ENCODE peak calls at places on chromosomes 2 and 18, in ten cellular contexts. A is GM10248, P is AG10803, M is A549, X is cardiac fibroblast, J is mesothelial cell of epicardium, U is progenitor cell of endocrine pancreas, L is pancreas, I is AG09309, G is epithelial cell of esophagus. N is an unnamed sample.

GRCh38 chr2:241009191-241009590 is 10.8 kb downstream of the SNED1 start:
- DNase-seq in A (no peak), P (no peak), M (no peak), X (no peak), J (no peak), U (peak), L (peak), I (no peak), G (no peak), N (no peak)

GRCh38 chr2:70124983-70125480 is 37.8 kb downstream of the PCBP1 start:
- DNase-seq in A (peak), P (peak), M (peak), X (peak), J (peak), U (peak), L (peak), I (no peak), G (no peak), N (no peak)

GRCh38 chr2:12313445-12314118 is 403.2 kb upstream of the TRIB2 start:
- DNase-seq in A (no peak), P (no peak), M (no peak), X (peak), J (no peak), U (no peak), L (no peak), I (no peak), G (no peak), N (no peak)

GRCh38 chr2:28991021-28991420 is 9.9 kb downstream of the TOGARAM2 start:
- DNase-seq in A (no peak), P (peak), M (no peak), X (peak), J (no peak), U (no peak), L (no peak), I (peak), G (peak), N (no peak)

GRCh38 chr2:176527141-176527901 is 258.1 kb downstream of the MTX2 start:
- DNase-seq in A (no peak), P (peak), M (no peak), X (no peak), J (no peak), U (no peak), L (no peak), I (no peak), G (no peak), N (no peak)

GRCh38 chr2:158602027-158602426 is 145.3 kb downstream of the PKP4 start:
- DNase-seq in A (no peak), P (no peak), M (no peak), X (no peak), J (no peak), U (no peak), L (peak), I (no peak), G (peak), N (no peak)

GRCh38 chr2:209476367-209477191 is 52.7 kb downstream of the MAP2 start:
- DNase-seq in A (no peak), P (peak), M (peak), X (peak), J (no peak), U (no peak), L (peak), I (no peak), G (peak), N (peak)

GRCh38 chr2:240919161-240919781 is 13.1 kb downstream of the CROCC2 start:
- DNase-seq in A (no peak), P (no peak), M (no peak), X (no peak), J (no peak), U (peak), L (peak), I (no peak), G (no peak), N (no peak)

GRCh38 chr2:210086292-210086691 is 83.9 kb downstream of the RPE start:
- DNase-seq in A (no peak), P (peak), M (no peak), X (peak), J (no peak), U (no peak), L (no peak), I (no peak), G (peak), N (no peak)

GRCh38 chr2:230866704-230867561 is 2.2 kb downstream of the ITM2C start:
- DNase-seq in A (no peak), P (peak), M (no peak), X (peak), J (no peak), U (no peak), L (no peak), I (no peak), G (peak), N (no peak)

GRCh38 chr2:130768191-130768855 is 13.0 kb downstream of the AMER3 start:
- DNase-seq in A (no peak), P (no peak), M (no peak), X (no peak), J (no peak), U (no peak), L (no peak), I (no peak), G (no peak), N (no peak)

GRCh38 chr2:71513096-71513495 is 59.7 kb downstream of the DYSF start:
- DNase-seq in A (no peak), P (no peak), M (no peak), X (no peak), J (no peak), U (no peak), L (no peak), I (no peak), G (no peak), N (no peak)

GRCh38 chr18:10559566-10560456 is 34.0 kb downstream of the NAPG start:
- DNase-seq in A (peak), P (no peak), M (no peak), X (no peak), J (no peak), U (no peak), L (no peak), I (no peak), G (peak), N (no peak)

GRCh38 chr2:180474716-180475115 is 467.6 kb upstream of the CWC22 start:
- DNase-seq in A (no peak), P (no peak), M (no peak), X (no peak), J (no peak), U (no peak), L (no peak), I (no peak), G (no peak), N (no peak)

GRCh38 chr2:25187729-25188350 is 19.5 kb upstream of the POMC start:
- DNase-seq in A (no peak), P (no peak), M (no peak), X (no peak), J (no peak), U (no peak), L (no peak), I (no peak), G (no peak), N (no peak)

GRCh38 chr2:118169359-118170005 is 81.2 kb downstream of the INSIG2 start:
- DNase-seq in A (no peak), P (no peak), M (no peak), X (no peak), J (no peak), U (no peak), L (no peak), I (no peak), G (peak), N (no peak)
- TF ChIP-seq CTCF in A (no peak), P (no peak), M (no peak), X (no peak), J (no peak), U (no peak), L (no peak), I (no peak), G (no peak), N (no peak)

DNA sequence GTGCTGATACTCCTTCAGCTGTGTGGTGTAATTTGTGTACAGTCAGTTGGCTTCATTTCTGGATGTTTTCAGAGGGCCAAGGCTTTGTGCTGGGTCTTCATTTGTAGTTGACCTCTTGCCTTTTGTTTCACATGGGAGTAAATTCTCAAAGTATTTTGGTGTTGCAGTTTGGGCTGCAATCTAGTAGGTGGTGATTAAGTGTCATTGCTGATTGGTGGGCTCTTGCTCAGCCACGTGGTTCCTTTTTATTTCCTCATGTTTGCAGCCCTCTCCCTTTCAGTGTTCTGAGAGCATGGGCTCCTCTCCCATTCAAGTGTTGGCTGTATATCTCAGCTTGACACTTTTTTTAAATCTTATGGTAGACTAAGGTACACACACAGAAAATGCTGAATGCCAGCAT is 96.8 kb downstream of the SNTG2 start:
- DNase-seq in A (no peak), P (peak), M (peak), X (peak), J (no peak), U (no peak), L (no peak), I (no peak), G (no peak), N (no peak)
- TF ChIP-seq CTCF in A (no peak), P (peak), M (no peak), X (peak), J (no peak), U (no peak), L (no peak), I (no peak), G (no peak), N (no peak)

GRCh38 chr2:19369341-19369955 is 11.0 kb upstream of the OSR1 start:
- DNase-seq in A (no peak), P (peak), M (peak), X (peak), J (no peak), U (no peak), L (no peak), I (no peak), G (peak), N (no peak)
- TF ChIP-seq CTCF in A (no peak), P (peak), M (peak), X (peak), J (no peak), U (peak), L (no peak), I (peak), G (peak), N (peak)

DNA sequence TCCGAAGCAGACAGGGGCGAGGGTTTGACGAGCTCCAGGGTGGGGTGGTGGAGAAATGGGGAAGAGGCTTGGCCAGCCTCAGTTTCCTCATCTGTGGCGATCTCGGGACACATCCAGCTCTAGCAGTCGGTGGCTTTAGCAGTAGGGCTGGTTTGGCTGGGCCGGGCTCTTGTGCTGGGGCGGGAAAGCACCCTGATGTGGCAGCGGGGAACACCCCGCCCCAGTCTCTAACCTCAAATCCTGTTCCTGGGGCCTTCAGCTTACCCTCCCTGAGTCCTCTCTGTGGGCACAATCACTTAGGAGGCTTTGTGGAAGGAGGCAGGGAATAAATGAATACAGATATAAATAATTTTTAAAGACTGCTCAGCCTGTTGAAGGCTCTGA is 26.5 kb upstream of the MCFD2 start:
- DNase-seq in A (peak), P (no peak), M (no peak), X (peak), J (no peak), U (no peak), L (peak), I (no peak), G (peak), N (no peak)
- TF ChIP-seq CTCF in A (no peak), P (no peak), M (no peak), X (no peak), J (no peak), U (no peak), L (no peak), I (no peak), G (no peak), N (no peak)

GRCh38 chr2:10022886-10023662 is 20.3 kb upstream of the KLF11 start:
- DNase-seq in A (no peak), P (no peak), M (no peak), X (no peak), J (no peak), U (no peak), L (no peak), I (no peak), G (no peak), N (no peak)
- TF ChIP-seq CTCF in A (no peak), P (peak), M (peak), X (no peak), J (no peak), U (no peak), L (no peak), I (peak), G (no peak), N (no peak)

DNA sequence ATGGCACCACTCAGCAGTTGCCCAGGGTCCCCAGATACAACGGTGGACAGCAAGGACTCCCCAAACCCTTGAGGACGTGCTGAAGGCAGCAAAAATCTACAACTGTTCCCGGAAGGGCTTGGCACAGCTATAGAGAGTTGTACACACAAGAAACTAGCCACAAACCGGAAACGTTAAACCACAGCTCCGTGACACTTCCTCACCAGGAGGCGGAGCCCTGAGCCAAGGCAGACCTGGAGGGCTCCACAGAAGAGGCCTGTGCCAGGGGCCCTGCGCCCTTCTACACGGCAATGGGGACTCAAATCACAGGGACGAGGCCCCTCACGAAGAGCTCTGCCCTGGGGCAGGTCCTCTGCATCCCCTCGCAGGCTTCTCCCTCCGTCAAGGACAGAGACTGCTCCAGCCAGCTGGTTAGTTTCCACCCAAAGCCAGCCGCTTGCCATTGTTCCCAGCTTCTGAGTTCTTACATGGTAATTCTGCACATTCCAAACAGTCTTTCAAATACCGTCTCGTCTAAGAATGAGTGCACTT is 133.3 kb downstream of the HDAC4 start:
- DNase-seq in A (peak), P (peak), M (no peak), X (peak), J (no peak), U (no peak), L (peak), I (peak), G (peak), N (peak)
- TF ChIP-seq CTCF in A (peak), P (peak), M (no peak), X (no peak), J (no peak), U (no peak), L (no peak), I (peak), G (peak), N (peak)